ENCODE peak calls at places on chromosomes 5 and 9, in nine cellular contexts. V, A, F, T, G, L, U, I and Q are unnamed samples.

GRCh38 chr5:81856948-81857928 is 106.3 kb upstream of the SSBP2 start:
- DNase-seq in V (no peak), A (no peak), F (peak; percentile 20), T (peak; percentile 60), G (peak; percentile 13), L (peak; percentile 38), U (peak; percentile 30), I (peak; percentile 38), Q (no peak)

GRCh38 chr5:34905564-34905963 is 9.7 kb downstream of the RAD1 start:
- DNase-seq in V (no peak), A (peak; percentile 40), F (peak; percentile 39), T (no peak), G (no peak), L (no peak), U (no peak), I (peak; percentile 49), Q (no peak)

GRCh38 chr5:444226-444625 is 1.2 kb downstream of the EXOC3 start:
- DNase-seq in V (no peak), A (no peak), F (no peak), T (no peak), G (no peak), L (peak; percentile 6), U (no peak), I (no peak), Q (no peak)

GRCh38 chr9:5586391-5586802 is 42.5 kb upstream of the RIC1 start:
- DNase-seq in V (no peak), A (peak; percentile 62), F (peak; percentile 45), T (peak; percentile 49), G (no peak), L (no peak), U (peak; percentile 20), I (peak; percentile 63), Q (peak; percentile 24)

GRCh38 chr5:179870403-179870903 is 11.8 kb upstream of the MRNIP start:
- DNase-seq in V (no peak), A (peak; percentile 28), F (peak; percentile 59), T (peak; percentile 30), G (peak; percentile 65), L (no peak), U (peak; percentile 20), I (peak; percentile 81), Q (no peak)

GRCh38 chr5:56974241-56974640 is 22.3 kb upstream of the MIER3 start:
- DNase-seq in V (no peak), A (no peak), F (no peak), T (no peak), G (no peak), L (no peak), U (no peak), I (no peak), Q (no peak)

GRCh38 chr9:127159949-127160610 is 37.6 kb upstream of the ANGPTL2 start:
- DNase-seq in V (no peak), A (no peak), F (no peak), T (no peak), G (no peak), L (no peak), U (no peak), I (no peak), Q (no peak)

GRCh38 chr5:122130152-122130551 is 806 bp downstream of the ZNF474 start:
- DNase-seq in V (no peak), A (no peak), F (no peak), T (no peak), G (no peak), L (no peak), U (no peak), I (no peak), Q (no peak)

GRCh38 chr5:146342519-146342881 is 3.9 kb downstream of the POU4F3 start:
- DNase-seq in V (no peak), A (no peak), F (no peak), T (no peak), G (no peak), L (no peak), U (no peak), I (no peak), Q (no peak)

GRCh38 chr5:82164957-82165698 is 113.0 kb downstream of the RPS23 start:
- DNase-seq in V (no peak), A (peak; percentile 75), F (peak; percentile 73), T (no peak), G (peak; percentile 23), L (no peak), U (no peak), I (peak; percentile 63), Q (no peak)

GRCh38 chr5:172887735-172888134 is 53.7 kb downstream of the ERGIC1 start:
- DNase-seq in V (no peak), A (peak; percentile 98), F (peak; percentile 82), T (no peak), G (peak; percentile 64), L (peak; percentile 53), U (no peak), I (peak; percentile 98), Q (no peak)

GRCh38 chr5:131515348-131515747 is 119.7 kb downstream of the RAPGEF6 start:
- DNase-seq in V (no peak), A (no peak), F (peak; percentile 34), T (no peak), G (no peak), L (no peak), U (no peak), I (no peak), Q (no peak)

GRCh38 chr5:107968998-107969397 is 298.3 kb upstream of the EFNA5 start:
- DNase-seq in V (no peak), A (peak; percentile 29), F (peak; percentile 54), T (no peak), G (no peak), L (no peak), U (no peak), I (peak; percentile 43), Q (no peak)

GRCh38 chr9:130276121-130276520 is 10.6 kb downstream of the HMCN2 start:
- DNase-seq in V (no peak), A (peak; percentile 42), F (peak; percentile 59), T (no peak), G (no peak), L (no peak), U (no peak), I (peak; percentile 25), Q (no peak)

GRCh38 chr5:26278078-26278477 is 760.3 kb downstream of the CDH9 start:
- DNase-seq in V (no peak), A (no peak), F (no peak), T (no peak), G (no peak), L (no peak), U (no peak), I (no peak), Q (no peak)

GRCh38 chr5:116359575-116359974 is 215.0 kb downstream of the SEMA6A start:
- DNase-seq in V (no peak), A (no peak), F (no peak), T (no peak), G (no peak), L (no peak), U (no peak), I (no peak), Q (no peak)

GRCh38 chr5:116361979-116362577 is 212.5 kb downstream of the SEMA6A start:
- DNase-seq in V (no peak), A (no peak), F (no peak), T (no peak), G (no peak), L (no peak), U (no peak), I (no peak), Q (no peak)

GRCh38 chr5:116358911-116359418 is 215.7 kb downstream of the SEMA6A start:
- DNase-seq in V (peak; percentile 74), A (no peak), F (no peak), T (peak; percentile 65), G (no peak), L (no peak), U (no peak), I (no peak), Q (peak; percentile 78)

GRCh38 chr5:116360008-116360853 is 214.4 kb downstream of the SEMA6A start:
- DNase-seq in V (no peak), A (no peak), F (peak; percentile 4), T (no peak), G (peak; percentile 19), L (peak; percentile 30), U (no peak), I (peak; percentile 18), Q (peak; percentile 27)

GRCh38 chr5:116361171-116361967 is 213.3 kb downstream of the SEMA6A start:
- DNase-seq in V (no peak), A (peak; percentile 55), F (peak; percentile 31), T (no peak), G (peak; percentile 67), L (peak; percentile 69), U (no peak), I (peak; percentile 44), Q (no peak)
- TF ChIP-seq CTCF in V (no peak), A (peak; percentile 35), F (peak; percentile 35), T (no peak), G (peak; percentile 17), L (peak; percentile 40), U (no peak), I (no peak), Q (no peak)

GRCh38 chr9:135033487-135033886 is 54.0 kb upstream of the OLFM1 start:
- DNase-seq in V (no peak), A (no peak), F (no peak), T (no peak), G (no peak), L (no peak), U (no peak), I (no peak), Q (no peak)
- TF ChIP-seq CTCF in V (no peak), A (no peak), F (no peak), T (no peak), G (no peak), L (no peak), U (no peak), I (no peak), Q (no peak)

DNA sequence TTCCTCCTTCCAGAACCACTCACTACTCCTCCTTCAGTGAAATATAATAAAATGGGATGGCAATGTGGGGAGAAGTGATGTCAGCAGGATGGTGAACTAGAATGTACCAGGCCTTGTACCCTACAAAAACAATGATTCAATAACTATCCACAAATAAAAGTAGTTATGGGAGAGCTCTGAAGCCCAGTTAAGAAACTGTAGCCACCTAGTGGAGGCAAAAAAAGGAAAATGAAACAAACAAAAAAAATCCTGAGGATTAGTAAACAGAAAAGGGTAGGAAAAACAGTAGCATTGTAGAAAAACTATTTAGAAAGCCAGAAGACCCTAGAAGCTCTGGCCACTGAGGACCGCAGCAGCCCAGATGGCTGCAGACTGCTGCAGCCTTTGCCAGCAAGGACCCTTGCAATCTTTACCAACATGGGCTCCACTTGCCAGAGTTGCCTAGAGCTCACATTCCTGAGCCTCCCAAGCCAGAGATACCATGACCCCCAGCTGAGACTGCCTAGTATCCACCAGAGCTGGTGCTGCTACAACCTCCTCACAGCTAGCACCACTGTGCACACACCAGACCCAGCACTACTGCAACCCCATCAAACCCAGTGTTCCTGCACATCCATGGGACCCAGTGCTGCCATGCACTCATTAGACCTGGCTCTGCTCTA is 259.7 kb upstream of the MSX2 start:
- DNase-seq in V (no peak), A (no peak), F (no peak), T (no peak), G (no peak), L (no peak), U (no peak), I (no peak), Q (no peak)
- TF ChIP-seq CTCF in V (no peak), A (peak; percentile 29), F (peak; percentile 30), T (peak; percentile 27), G (peak; percentile 33), L (no peak), U (no peak), I (peak; percentile 2), Q (no peak)

DNA sequence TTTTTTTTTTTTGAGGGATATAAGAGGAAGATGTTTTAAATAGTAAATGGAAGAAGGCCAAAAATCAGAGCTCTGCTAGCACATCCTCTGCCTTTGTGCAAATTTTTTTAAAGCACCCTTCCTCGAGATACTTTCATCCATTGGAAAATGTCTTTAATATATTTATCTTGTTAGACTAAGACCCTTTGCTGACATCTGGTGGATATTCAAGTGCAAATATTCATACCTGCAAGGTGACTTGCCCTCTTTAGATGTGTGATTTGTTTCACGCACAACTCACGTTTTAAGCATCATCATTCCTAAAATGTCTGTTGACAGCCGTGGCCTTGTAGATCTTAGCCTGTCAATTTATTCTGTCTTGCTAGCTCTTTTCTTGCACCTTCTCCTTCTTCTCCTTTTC is 258.5 kb downstream of the AGTPBP1 start:
- DNase-seq in V (no peak), A (no peak), F (no peak), T (peak; percentile 1), G (no peak), L (no peak), U (no peak), I (no peak), Q (no peak)
- TF ChIP-seq CTCF in V (no peak), A (no peak), F (no peak), T (peak; percentile 33), G (peak; percentile 42), L (no peak), U (no peak), I (no peak), Q (no peak)